ENCODE peak calls at places on chromosome 6, in seven cellular contexts. K, W, D, C, S, T and B are unnamed samples.

GRCh38 chr6:158803733-158804143 is 15.4 kb downstream of the EZR start:
- DNase-seq in S (no peak), K (no peak), C (no peak), T (no peak), D (peak), W (peak), B (peak)

GRCh38 chr6:16849280-16850210 is 88.3 kb upstream of the ATXN1 start:
- DNase-seq in C (no peak), S (no peak), T (peak), W (peak), K (peak), D (no peak), B (peak)

GRCh38 chr6:13407709-13408695 is 79.4 kb downstream of the GFOD1 start:
- DNase-seq in C (peak), K (no peak), T (peak), S (no peak), D (no peak), W (peak), B (peak)

GRCh38 chr6:121932071-121933009 is 467.1 kb upstream of the HSF2 start:
- DNase-seq in K (peak), D (no peak), W (peak), T (peak), S (peak), C (peak), B (no peak)

GRCh38 chr6:156658186-156658585 is 119.0 kb upstream of the ARID1B start:
- DNase-seq in W (peak), C (peak), S (no peak), D (no peak), K (peak), T (peak), B (no peak)

GRCh38 chr6:43812850-43813584 is 43.0 kb downstream of the VEGFA start:
- DNase-seq in W (no peak), S (no peak), C (no peak), T (no peak), K (no peak), D (peak), B (no peak)

GRCh38 chr6:95364016-95364604 is 213.2 kb upstream of the MANEA start:
- DNase-seq in T (no peak), K (no peak), D (peak), C (no peak), W (no peak), S (no peak), B (peak)

GRCh38 chr6:119158057-119158848 is 79.8 kb upstream of the FAM184A start:
- DNase-seq in S (peak), W (no peak), K (peak), T (peak), D (no peak), C (no peak), B (no peak)

GRCh38 chr6:27205375-27206278 is 41.9 kb upstream of the PRSS16 start:
- DNase-seq in T (no peak), D (peak), K (no peak), S (no peak), W (peak), C (no peak), B (no peak)

GRCh38 chr6:55069132-55069781 is 105.1 kb upstream of the HCRTR2 start:
- DNase-seq in C (peak), W (peak), S (no peak), T (peak), D (peak), K (peak), B (peak)

GRCh38 chr6:31791324-31792089 is 4.0 kb downstream of the VARS1 start:
- DNase-seq in W (peak), C (peak), T (no peak), S (no peak), K (no peak), D (peak), B (peak)

GRCh38 chr6:159467473-159468041 is 225.5 kb downstream of the SOD2 start:
- DNase-seq in D (peak), T (no peak), S (no peak), K (no peak), W (peak), C (no peak), B (no peak)

GRCh38 chr6:106630366-106630765 is 988 bp downstream of the QRSL1 start:
- DNase-seq in T (no peak), D (peak), S (no peak), W (no peak), K (no peak), C (no peak), B (no peak)

GRCh38 chr6:137878810-137879285 is 11.8 kb downstream of the TNFAIP3 start:
- DNase-seq in T (no peak), C (no peak), W (no peak), S (peak), K (no peak), D (no peak), B (no peak)

GRCh38 chr6:119061215-119061614 is 17.2 kb downstream of the FAM184A start:
- DNase-seq in S (no peak), D (no peak), C (no peak), W (no peak), K (no peak), T (no peak), B (no peak)

GRCh38 chr6:44494011-44494501 is 106.5 kb downstream of the CDC5L start:
- DNase-seq in C (no peak), T (peak), W (peak), D (no peak), S (no peak), K (peak), B (peak)

GRCh38 chr6:145087034-145087433 is 648.3 kb downstream of the EPM2A start:
- DNase-seq in D (peak), W (peak), K (no peak), C (no peak), S (no peak), T (peak), B (peak)

GRCh38 chr6:158500016-158500735 is 59.7 kb upstream of the TMEM181 start:
- DNase-seq in K (peak), C (no peak), S (no peak), W (no peak), T (peak), D (no peak), B (peak)

GRCh38 chr6:106181664-106182418 is 95.7 kb downstream of the PRDM1 start:
- DNase-seq in T (peak), C (no peak), D (peak), W (peak), S (no peak), K (peak), B (peak)

GRCh38 chr6:157333956-157334355 is 10.6 kb upstream of the TMEM242 start:
- DNase-seq in C (no peak), S (no peak), W (no peak), T (no peak), D (no peak), K (no peak), B (peak)

GRCh38 chr6:29005183-29005885 is at the start of gene ZNF311:
- DNase-seq in T (peak), K (peak), C (peak), D (no peak), W (peak), S (peak), B (peak)

GRCh38 chr6:24358219-24358821 is 461 bp upstream of the DCDC2 start:
- DNase-seq in W (no peak), T (no peak), C (peak), D (no peak), S (no peak), K (no peak), B (no peak)

GRCh38 chr6:131652472-131652871 is 15.4 kb downstream of the ENPP3 start:
- DNase-seq in K (no peak), S (no peak), T (peak), D (no peak), W (no peak), C (no peak), B (peak)

GRCh38 chr6:116096979-116097816 is 3.5 kb upstream of the NT5DC1 start:
- DNase-seq in W (no peak), K (no peak), D (no peak), C (no peak), T (no peak), S (no peak), B (no peak)

GRCh38 chr6:94389218-94389617 is 969.9 kb upstream of the EPHA7 start:
- DNase-seq in T (no peak), S (no peak), K (no peak), C (no peak), D (no peak), W (no peak), B (peak)

GRCh38 chr6:168494726-168495125 is 53.7 kb downstream of the SMOC2 start:
- DNase-seq in T (no peak), S (no peak), W (no peak), K (no peak), C (no peak), D (no peak), B (no peak)

GRCh38 chr6:160974304-160974771 is 17.2 kb upstream of the MAP3K4 start:
- DNase-seq in S (peak), T (peak), K (peak), C (peak), W (peak), D (no peak), B (peak)

GRCh38 chr6:49692534-49692933 is 20.8 kb downstream of the CRISP2 start:
- DNase-seq in S (no peak), K (no peak), T (no peak), D (no peak), W (no peak), C (no peak), B (peak)

GRCh38 chr6:117404548-117404947 is 21.2 kb downstream of the ROS1 start:
- DNase-seq in D (no peak), W (peak), K (no peak), S (no peak), C (no peak), T (peak), B (peak)

GRCh38 chr6:163667372-163668060 is 253.0 kb downstream of the QKI start:
- DNase-seq in T (peak), D (peak), K (no peak), C (peak), S (no peak), W (peak), B (no peak)

GRCh38 chr6:105804000-105804399 is 282.1 kb upstream of the PRDM1 start:
- DNase-seq in K (no peak), T (no peak), W (no peak), S (no peak), C (no peak), D (no peak), B (no peak)

GRCh38 chr6:161954077-161954476 is 680.2 kb upstream of the AGPAT4 start:
- DNase-seq in C (no peak), W (no peak), D (no peak), K (no peak), S (no peak), T (peak), B (no peak)

GRCh38 chr6:110357696-110358535 is at the start of gene METTL24:
- DNase-seq in C (no peak), D (no peak), K (no peak), T (no peak), W (no peak), S (peak), B (no peak)

GRCh38 chr6:11317885-11318771 is 85.7 kb upstream of the NEDD9 start:
- DNase-seq in T (peak), K (peak), W (peak), C (peak), D (peak), S (peak), B (peak)

GRCh38 chr6:42017021-42017643 is 33.2 kb upstream of the TAF8 start:
- DNase-seq in C (peak), D (peak), S (no peak), K (peak), W (peak), T (peak), B (peak)

GRCh38 chr6:37456816-37457560 is 24.0 kb downstream of the CMTR1 start:
- DNase-seq in C (peak), S (peak), D (no peak), K (peak), W (peak), T (peak), B (peak)

GRCh38 chr6:128242765-128243403 is 277.5 kb downstream of the PTPRK start:
- DNase-seq in D (no peak), K (no peak), S (no peak), T (peak), C (no peak), W (peak), B (no peak)

GRCh38 chr6:35774116-35774794 is 2.1 kb upstream of the CLPSL2 start:
- DNase-seq in C (no peak), W (no peak), D (no peak), K (no peak), T (no peak), S (no peak), B (no peak)

GRCh38 chr6:35777356-35778102 is 1.1 kb downstream of the CLPSL2 start:
- DNase-seq in T (no peak), W (no peak), K (no peak), C (no peak), D (no peak), S (no peak), B (no peak)

GRCh38 chr6:35778437-35778836 is 2.0 kb downstream of the CLPSL2 start:
- DNase-seq in S (no peak), K (no peak), C (no peak), D (no peak), T (no peak), W (no peak), B (no peak)

GRCh38 chr6:35775031-35775430 is 1.4 kb upstream of the CLPSL2 start:
- DNase-seq in C (no peak), T (no peak), S (no peak), K (no peak), W (no peak), D (no peak), B (no peak)

DNA sequence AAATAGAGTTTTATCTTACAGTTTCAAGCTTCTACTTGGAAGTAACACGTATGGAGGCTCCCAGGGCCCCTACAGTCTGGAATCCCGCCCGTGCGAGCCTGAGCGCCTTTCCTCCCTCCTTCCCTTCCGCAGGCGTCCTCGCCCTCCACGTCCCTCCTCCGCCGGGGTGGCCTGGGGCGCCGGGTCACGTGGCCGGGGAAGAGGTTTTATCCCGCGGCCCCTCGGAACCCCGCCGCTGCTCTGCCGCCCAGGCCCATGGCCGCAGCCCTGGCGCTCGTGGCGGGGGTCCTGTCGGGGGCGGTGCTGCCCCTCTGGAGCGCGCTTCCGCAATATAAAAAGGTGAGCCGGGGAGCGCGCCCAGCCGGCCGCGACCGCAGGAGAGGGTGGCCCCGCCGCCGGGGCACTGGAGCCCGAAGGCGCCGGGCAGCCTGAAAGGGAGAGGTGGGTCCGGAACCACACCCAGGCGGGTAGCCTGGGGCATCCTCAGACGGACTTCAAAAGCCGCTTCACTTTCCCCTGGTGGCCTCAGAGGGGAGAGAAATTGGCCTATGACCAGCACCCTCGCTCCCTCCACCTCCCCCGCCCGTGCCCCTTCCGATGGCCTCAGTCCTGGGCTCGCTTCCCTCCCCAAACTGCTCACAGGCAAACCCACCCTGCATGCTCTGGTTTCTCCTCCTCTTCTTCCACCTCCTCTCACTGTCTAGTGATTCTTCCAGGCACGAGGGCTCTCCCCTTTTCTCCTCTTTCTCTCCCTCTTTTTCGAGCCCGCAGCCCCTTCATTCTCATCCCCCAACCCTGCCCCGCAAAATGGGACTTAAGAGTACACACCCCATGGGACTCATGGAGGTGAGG is at the start of gene CLPSL2:
- DNase-seq in W (no peak), D (peak), S (no peak), T (no peak), K (no peak), C (no peak), B (no peak)
- TF ChIP-seq CTCF in W (peak), D (no peak), S (no peak), T (no peak), K (no peak), C (no peak), B (no peak)

GRCh38 chr6:133042550-133043120 is 198.5 kb upstream of the EYA4 start:
- DNase-seq in C (no peak), W (no peak), S (no peak), T (no peak), K (no peak), D (no peak), B (no peak)
- TF ChIP-seq CTCF in C (no peak), W (no peak), S (no peak), T (no peak), K (no peak), D (no peak), B (no peak)

DNA sequence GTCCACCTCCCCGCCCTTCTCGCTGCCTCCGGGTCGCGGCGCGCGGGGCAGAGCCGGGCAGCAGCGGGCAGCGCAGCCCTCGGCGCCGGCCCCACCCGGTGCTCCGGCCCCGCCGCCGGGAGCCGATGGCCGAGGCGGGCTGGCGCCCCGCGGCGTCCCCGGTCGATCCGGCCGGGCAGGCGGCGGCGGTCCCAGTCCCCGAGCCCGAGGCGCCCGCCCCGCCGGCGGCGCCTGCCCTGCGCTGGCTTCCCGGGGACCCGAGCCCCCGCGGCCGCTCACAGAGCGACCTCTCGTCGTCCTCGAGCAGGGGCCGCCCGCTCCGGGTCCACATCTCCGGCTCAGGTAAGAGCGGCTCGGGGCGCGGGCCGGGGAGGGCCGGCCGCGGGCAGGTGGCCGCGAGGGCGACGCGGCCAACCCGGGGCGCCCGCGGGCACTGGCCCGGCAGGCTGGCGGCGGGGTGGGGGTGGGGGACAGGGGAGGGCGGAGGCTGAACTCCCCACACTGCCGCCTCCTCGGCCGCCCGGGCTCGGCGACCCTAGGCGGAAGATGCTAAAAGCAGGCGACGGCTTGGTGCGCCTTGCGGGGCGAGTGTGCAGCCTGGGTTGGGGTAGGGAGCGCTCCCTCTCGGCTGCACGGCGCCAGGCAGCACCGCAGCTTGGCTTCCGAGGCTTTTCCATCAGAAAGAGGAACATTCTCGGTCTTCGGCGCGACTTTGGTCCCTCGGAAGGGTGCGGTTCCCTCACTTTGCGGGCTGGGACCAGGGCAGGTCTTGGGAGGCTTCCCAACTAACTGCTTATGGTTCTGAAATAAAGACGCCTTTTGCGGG is 25.6 kb upstream of the FUCA2 start:
- DNase-seq in S (peak), C (peak), T (peak), D (peak), K (peak), W (peak), B (peak)
- TF ChIP-seq CTCF in S (peak), C (no peak), T (peak), D (peak), K (peak), W (peak), B (peak)

DNA sequence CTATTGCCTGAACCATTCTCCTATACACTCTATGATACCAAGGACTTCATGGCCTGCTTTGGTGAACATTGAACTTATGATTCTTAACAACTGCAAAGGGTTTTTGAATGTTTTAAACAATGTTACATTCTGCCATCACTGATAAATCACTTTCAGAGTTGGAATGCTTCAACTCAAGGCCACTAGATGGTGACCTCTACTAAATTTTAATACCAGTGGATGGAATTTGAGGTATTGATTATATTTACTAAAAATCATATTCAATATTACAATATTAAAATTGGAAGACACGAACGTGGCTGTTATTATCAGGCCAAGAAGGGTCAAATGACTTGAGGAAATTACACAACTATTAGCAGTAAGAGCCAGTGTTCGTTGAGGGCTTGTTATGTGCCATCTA is 18.6 kb downstream of the MYCT1 start:
- DNase-seq in D (no peak), K (no peak), T (no peak), S (no peak), W (no peak), C (no peak), B (no peak)
- TF ChIP-seq CTCF in D (no peak), K (no peak), T (no peak), S (no peak), W (no peak), C (no peak), B (no peak)

DNA sequence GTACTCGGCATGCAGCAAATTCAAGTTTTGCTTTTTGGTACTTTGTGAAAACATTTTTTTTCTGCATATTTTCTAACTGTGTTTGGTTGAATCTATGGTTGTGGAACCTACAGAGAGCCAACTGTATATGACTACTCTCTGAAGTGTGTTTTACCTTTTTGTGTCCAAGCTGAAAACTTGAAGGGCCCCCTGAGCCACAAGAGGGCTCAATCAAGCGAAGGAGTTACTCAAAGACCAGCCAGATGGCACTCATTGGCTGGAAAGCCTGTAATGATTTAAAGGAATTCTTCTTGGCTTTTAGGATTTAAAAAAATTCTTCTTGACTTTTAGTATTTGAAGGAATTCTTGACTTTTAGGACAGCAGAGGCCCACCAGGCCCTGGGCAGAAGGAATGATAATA is 27.0 kb upstream of the ECI2 start:
- DNase-seq in S (no peak), D (no peak), T (no peak), C (no peak), K (no peak), W (no peak), B (no peak)
- TF ChIP-seq CTCF in S (no peak), D (no peak), T (no peak), C (no peak), K (peak), W (peak), B (no peak)

GRCh38 chr6:52098649-52099184 is 11.3 kb upstream of the PKHD1 start:
- DNase-seq in T (no peak), D (no peak), W (no peak), C (no peak), K (no peak), S (no peak), B (no peak)
- TF ChIP-seq CTCF in T (no peak), D (no peak), W (no peak), C (no peak), K (no peak), S (peak), B (peak)

GRCh38 chr6:154157706-154158105 is 118.7 kb downstream of the OPRM1 start:
- DNase-seq in C (no peak), T (no peak), D (no peak), K (no peak), S (no peak), W (no peak), B (no peak)

GRCh38 chr6:154157082-154157481 is 118.0 kb downstream of the OPRM1 start:
- DNase-seq in S (no peak), T (no peak), C (no peak), K (no peak), W (no peak), D (peak), B (no peak)

GRCh38 chr6:154154389-154154967 is 115.4 kb downstream of the OPRM1 start:
- DNase-seq in K (peak), W (peak), C (peak), T (peak), D (peak), S (no peak), B (peak)

GRCh38 chr6:154159126-154159525 is 120.1 kb downstream of the OPRM1 start:
- DNase-seq in C (no peak), K (no peak), T (no peak), S (no peak), W (no peak), D (no peak), B (no peak)

GRCh38 chr6:154156135-154156948 is 117.3 kb downstream of the OPRM1 start:
- DNase-seq in S (no peak), D (peak), K (peak), C (no peak), W (peak), T (peak), B (peak)
- TF ChIP-seq CTCF in S (peak), D (peak), K (peak), C (no peak), W (peak), T (peak), B (peak)